ENCODE peak calls at places on chromosomes 6 and 20, in eight cellular contexts. A is GM13977, T is A549, G is heart left ventricle, D is fibroblast of the aortic adventitia, U is SK-N-SH, N is uterus, H is glutamatergic neuron. I is an unnamed sample.

GRCh38 chr6:22448311-22448711 is 121.1 kb upstream of the HDGFL1 start:
- DNase-seq in A (no peak), T (peak; percentile 25), G (no peak), D (peak; percentile 58), U (no peak), N (no peak), H (no peak), I (peak; percentile 69)

GRCh38 chr20:16005612-16006493 is 567.4 kb downstream of the KIF16B start:
- DNase-seq in A (no peak), T (no peak), G (no peak), D (no peak), U (no peak), N (no peak), H (no peak), I (no peak)

GRCh38 chr20:53609501-53610445 is 16.1 kb upstream of the ZNF217 start:
- DNase-seq in A (no peak), T (peak; percentile 57), G (peak; percentile 26), D (no peak), U (no peak), N (no peak), H (peak; percentile 24), I (no peak)

GRCh38 chr20:41927655-41928054 is 309.5 kb upstream of the CHD6 start:
- DNase-seq in A (no peak), T (no peak), G (no peak), D (no peak), U (no peak), N (no peak), H (no peak), I (no peak)

GRCh38 chr6:79640146-79641111 is 9.3 kb downstream of the SH3BGRL2 start:
- DNase-seq in A (no peak), T (no peak), G (peak; percentile 30), D (no peak), U (peak; percentile 59), N (no peak), H (no peak), I (no peak)

GRCh38 chr6:7730852-7731251 is 5.0 kb downstream of the BMP6 start:
- DNase-seq in A (no peak), T (peak; percentile 39), G (no peak), D (peak; percentile 87), U (no peak), N (no peak), H (no peak), I (peak; percentile 29)

GRCh38 chr20:5844063-5844681 is 94.0 kb downstream of the SHLD1 start:
- DNase-seq in A (peak; percentile 60), T (peak; percentile 96), G (no peak), D (no peak), U (no peak), N (no peak), H (no peak), I (no peak)

GRCh38 chr6:148203970-148204369 is 138.7 kb upstream of the SASH1 start:
- DNase-seq in A (peak; percentile 58), T (no peak), G (peak; percentile 25), D (no peak), U (no peak), N (no peak), H (no peak), I (no peak)

GRCh38 chr6:102488729-102489128 is 1095.2 kb downstream of the GRIK2 start:
- DNase-seq in A (no peak), T (no peak), G (no peak), D (peak; percentile 0), U (no peak), N (no peak), H (no peak), I (no peak)

GRCh38 chr20:39849664-39850063 is 839.4 kb downstream of the MAFB start:
- DNase-seq in A (no peak), T (no peak), G (peak; percentile 86), D (peak; percentile 93), U (peak; percentile 70), N (peak; percentile 82), H (peak; percentile 27), I (peak; percentile 86)

GRCh38 chr6:73302339-73302738 is 39.3 kb upstream of the KHDC1 start:
- DNase-seq in A (no peak), T (no peak), G (no peak), D (no peak), U (no peak), N (no peak), H (no peak), I (no peak)

GRCh38 chr6:2594868-2595267 is 155.9 kb downstream of the MYLK4 start:
- DNase-seq in A (no peak), T (no peak), G (no peak), D (no peak), U (no peak), N (no peak), H (no peak), I (no peak)

GRCh38 chr6:49336514-49337131 is 126.4 kb downstream of the MMUT start:
- DNase-seq in A (no peak), T (no peak), G (no peak), D (peak; percentile 89), U (no peak), N (no peak), H (no peak), I (no peak)

GRCh38 chr6:36355819-36356218 is 19.1 kb upstream of the BNIP5 start:
- DNase-seq in A (no peak), T (no peak), G (no peak), D (peak; percentile 89), U (no peak), N (no peak), H (no peak), I (no peak)

GRCh38 chr20:56429496-56429895 is 17.4 kb downstream of the CASS4 start:
- DNase-seq in A (no peak), T (no peak), G (peak; percentile 12), D (peak; percentile 71), U (no peak), N (no peak), H (no peak), I (no peak)

GRCh38 chr20:37574199-37574890 is 46.7 kb upstream of the BLCAP start:
- DNase-seq in A (no peak), T (no peak), G (no peak), D (no peak), U (no peak), N (no peak), H (no peak), I (no peak)

GRCh38 chr20:21522479-21523397 is 8.9 kb upstream of the NKX2-2 start:
- DNase-seq in A (peak; percentile 30), T (no peak), G (no peak), D (no peak), U (peak; percentile 27), N (no peak), H (peak; percentile 46), I (no peak)

GRCh38 chr20:41046716-41047115 is 18.1 kb downstream of the TOP1 start:
- DNase-seq in A (no peak), T (no peak), G (no peak), D (peak; percentile 33), U (no peak), N (no peak), H (no peak), I (no peak)

DNA sequence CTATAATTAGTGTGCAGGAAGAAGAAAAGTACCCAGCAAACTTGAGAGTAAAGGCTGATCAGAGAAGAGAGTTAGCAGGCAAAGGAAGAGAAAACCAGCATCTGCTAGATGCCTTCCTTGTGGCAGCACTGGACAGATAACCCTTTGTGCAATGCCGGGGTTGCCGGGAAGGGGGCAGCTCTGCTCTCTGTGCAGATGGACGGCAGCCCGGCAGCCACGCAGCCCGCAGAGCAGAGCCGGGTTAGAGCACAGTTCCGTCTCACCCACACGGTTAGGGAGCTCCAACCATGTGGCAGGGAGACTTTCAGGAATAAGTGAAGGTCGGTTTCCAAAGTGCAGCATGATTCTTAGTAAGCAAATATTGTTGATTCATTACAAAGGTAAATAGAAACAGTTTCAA is 80.0 kb upstream of the RPS6KA2 start:
- DNase-seq in A (peak; percentile 50), T (peak; percentile 29), G (peak; percentile 57), D (peak; percentile 8), U (peak; percentile 45), N (no peak), H (peak; percentile 83), I (no peak)
- TF ChIP-seq CTCF in A (peak; percentile 53), T (no peak), G (peak; percentile 55), D (peak; percentile 47), U (peak; percentile 15), N (no peak), H (peak; percentile 51), I (peak; percentile 10)

GRCh38 chr6:117687006-117687405 is 11.7 kb downstream of the NUS1 start:
- DNase-seq in A (no peak), T (no peak), G (no peak), D (no peak), U (no peak), N (no peak), H (no peak), I (no peak)
- TF ChIP-seq CTCF in A (no peak), T (no peak), G (no peak), D (no peak), U (no peak), N (no peak), H (no peak), I (no peak)

DNA sequence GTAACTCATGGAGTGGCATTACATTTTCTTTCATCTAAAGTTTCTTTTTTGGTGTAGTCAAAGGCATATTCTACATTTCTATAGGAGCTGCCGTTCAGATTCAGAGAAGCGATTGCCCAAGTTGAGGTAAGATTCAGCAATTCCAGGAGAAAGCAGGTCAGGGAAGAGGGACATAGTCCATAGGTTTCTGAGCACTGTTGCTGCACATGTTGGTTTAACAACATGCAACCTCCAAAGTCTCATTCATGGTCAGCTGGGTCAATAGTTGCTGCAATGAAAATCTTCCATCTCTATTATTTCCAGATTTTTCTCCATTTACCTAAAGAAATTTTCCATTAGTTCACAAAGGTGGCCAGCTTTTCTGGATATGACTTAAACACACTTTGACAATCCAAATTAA is 682.3 kb upstream of the MAN1A1 start:
- DNase-seq in A (no peak), T (no peak), G (no peak), D (no peak), U (no peak), N (no peak), H (no peak), I (no peak)
- TF ChIP-seq CTCF in A (no peak), T (no peak), G (no peak), D (no peak), U (no peak), N (no peak), H (no peak), I (no peak)

GRCh38 chr20:17442588-17442987 is 88.6 kb downstream of the BFSP1 start:
- DNase-seq in A (no peak), T (no peak), G (no peak), D (no peak), U (no peak), N (no peak), H (no peak), I (no peak)
- TF ChIP-seq CTCF in A (no peak), T (no peak), G (no peak), D (no peak), U (no peak), N (no peak), H (peak; percentile 34), I (peak; percentile 1)

GRCh38 chr6:3808759-3809514 is 40.2 kb upstream of the FAM50B start:
- DNase-seq in A (no peak), T (peak; percentile 85), G (no peak), D (peak; percentile 94), U (no peak), N (no peak), H (no peak), I (peak; percentile 62)
- TF ChIP-seq CTCF in A (no peak), T (no peak), G (no peak), D (peak; percentile 22), U (peak; percentile 31), N (no peak), H (no peak), I (peak; percentile 15)

DNA sequence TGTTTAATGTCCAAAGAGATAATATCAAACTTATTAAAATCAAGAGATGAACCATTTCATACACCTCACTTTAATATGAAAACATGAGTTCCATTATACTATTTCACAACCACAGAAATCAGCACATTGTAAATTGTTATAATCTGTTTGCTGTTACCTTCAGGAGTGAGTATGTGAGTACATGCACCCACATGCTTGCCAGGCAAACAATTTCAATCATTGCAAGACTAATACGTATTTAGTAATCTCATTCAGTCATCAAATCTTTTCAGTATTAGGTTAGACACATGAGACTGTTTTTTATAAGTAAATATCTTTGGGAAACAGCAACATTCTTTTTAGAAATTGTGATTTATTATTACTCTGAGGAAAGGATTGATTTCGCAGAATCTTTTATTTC is 9.3 kb upstream of the EPM2A start:
- DNase-seq in A (no peak), T (no peak), G (no peak), D (no peak), U (no peak), N (no peak), H (no peak), I (no peak)
- TF ChIP-seq CTCF in A (no peak), T (no peak), G (no peak), D (no peak), U (no peak), N (no peak), H (no peak), I (no peak)

I was measured in AG09319.